ENCODE peak calls at places on chromosomes 13 and 19, in nine cellular contexts. K is K562, W is tibial nerve, O is heart left ventricle, Z is testis, R is uterus, B is HCT116, U is IMR-90, J is stomach. S is an unnamed sample. For H3K27me3, the result is how much of the 10 kb centered on the place peaks cover.

GRCh38 chr19:41577833-41578232 is 1.9 kb downstream of the CEACAM21 start:
- DNase-seq in K (no peak), Z (no peak), B (no peak), U (no peak), W (no peak), J (no peak), O (no peak), R (no peak), S (no peak)

GRCh38 chr19:7288131-7288530 is 6.1 kb downstream of the INSR start:
- DNase-seq in J (no peak), W (no peak), R (no peak), Z (no peak), U (no peak), O (no peak), B (no peak), K (no peak), S (no peak)

GRCh38 chr13:43786766-43787517 is at the start of gene ENOX1:
- DNase-seq in B (peak), R (peak), J (peak), U (peak), Z (peak), O (peak), W (no peak), K (no peak), S (peak)

GRCh38 chr19:13629687-13630357 is 123.5 kb upstream of the CACNA1A start:
- DNase-seq in Z (no peak), J (no peak), B (no peak), R (no peak), U (peak), O (no peak), W (no peak), K (no peak), S (no peak)

GRCh38 chr13:113005076-113005865 is 36.3 kb downstream of the MCF2L start:
- DNase-seq in B (no peak), O (no peak), Z (no peak), J (no peak), R (no peak), K (no peak), W (no peak), U (no peak), S (no peak)

GRCh38 chr13:76925115-76925514 is 23.2 kb upstream of the ACOD1 start:
- DNase-seq in K (no peak), W (no peak), O (no peak), U (no peak), Z (no peak), B (no peak), J (no peak), R (no peak), S (no peak)

GRCh38 chr19:16088985-16089846 is 12.9 kb downstream of the TPM4 start:
- DNase-seq in W (no peak), B (no peak), R (no peak), O (no peak), J (no peak), Z (peak), U (no peak), K (no peak), S (no peak)

GRCh38 chr19:31354316-31354715 is 5.1 kb upstream of the TSHZ3 start:
- DNase-seq in U (no peak), Z (no peak), O (no peak), B (no peak), K (no peak), W (no peak), R (no peak), J (no peak), S (no peak)

GRCh38 chr13:102812616-102813287 is 13.8 kb downstream of the BIVM start:
- DNase-seq in K (peak), R (no peak), O (no peak), W (no peak), B (no peak), Z (no peak), U (peak), J (no peak), S (no peak)

GRCh38 chr19:39937094-39937493 is 2.7 kb upstream of the FCGBP start:
- DNase-seq in O (no peak), J (no peak), B (no peak), Z (no peak), K (no peak), R (no peak), U (no peak), W (no peak), S (no peak)

GRCh38 chr13:48478401-48478800 is 54.5 kb downstream of the RCBTB2 start:
- DNase-seq in W (no peak), B (no peak), O (no peak), Z (no peak), R (no peak), U (peak), K (no peak), J (no peak), S (no peak)

GRCh38 chr13:25300861-25301346 is 521 bp upstream of the NUP58 start:
- DNase-seq in W (no peak), B (no peak), J (no peak), Z (peak), U (no peak), R (peak), K (no peak), O (peak), S (peak)

GRCh38 chr13:103161476-103161875 is 95.3 kb upstream of the SLC10A2 start:
- DNase-seq in O (no peak), B (no peak), W (no peak), R (no peak), Z (no peak), K (no peak), U (no peak), J (no peak), S (no peak)

GRCh38 chr13:67136157-67136556 is 94.0 kb downstream of the PCDH9 start:
- DNase-seq in Z (no peak), U (no peak), K (peak), W (no peak), O (no peak), J (no peak), B (no peak), R (no peak), S (no peak)

GRCh38 chr19:38831142-38831605 is 420 bp downstream of the ECH1 start:
- DNase-seq in O (peak), B (no peak), J (peak), R (peak), K (no peak), U (peak), Z (peak), W (no peak), S (peak)

GRCh38 chr13:111654531-111654930 is 334.1 kb downstream of the TEX29 start:
- DNase-seq in W (no peak), R (no peak), Z (no peak), K (no peak), O (no peak), B (no peak), J (no peak), U (no peak), S (no peak)

GRCh38 chr13:87754097-87754496 is 82.9 kb downstream of the SLITRK5 start:
- DNase-seq in B (no peak), J (no peak), K (no peak), U (no peak), Z (no peak), W (no peak), R (no peak), O (no peak), S (no peak)

GRCh38 chr19:43820098-43820860 is 6.8 kb upstream of the ZNF283 start:
- DNase-seq in B (no peak), R (peak), O (peak), U (peak), Z (peak), K (no peak), J (no peak), W (no peak), S (no peak)

GRCh38 chr13:109784590-109785140 is 1.7 kb downstream of the IRS2 start:
- DNase-seq in K (no peak), O (peak), W (peak), R (peak), U (peak), J (peak), Z (peak), B (no peak), S (peak)

GRCh38 chr13:85618514-85618913 is 180.7 kb downstream of the SLITRK6 start:
- DNase-seq in O (no peak), K (no peak), J (no peak), Z (no peak), R (no peak), W (no peak), U (no peak), B (no peak), S (no peak)

GRCh38 chr13:83340170-83340569 is 542.1 kb downstream of the SLITRK1 start:
- DNase-seq in R (no peak), U (no peak), K (no peak), J (no peak), O (no peak), Z (no peak), B (no peak), W (no peak), S (no peak)

GRCh38 chr19:17339088-17339741 is 1.9 kb downstream of the GTPBP3 start:
- DNase-seq in R (no peak), Z (no peak), J (no peak), O (no peak), K (peak), B (no peak), U (no peak), W (no peak), S (no peak)

GRCh38 chr19:15244106-15244803 is 12.0 kb upstream of the EPHX3 start:
- DNase-seq in U (no peak), K (no peak), O (no peak), B (no peak), Z (no peak), J (no peak), W (no peak), R (no peak), S (no peak)

GRCh38 chr19:39197808-39198207 is 1.0 kb downstream of the NCCRP1 start:
- DNase-seq in B (no peak), U (no peak), K (no peak), W (no peak), O (no peak), R (no peak), Z (no peak), J (no peak), S (no peak)

GRCh38 chr13:110687736-110688135 is 18.2 kb downstream of the CARS2 start:
- DNase-seq in W (no peak), R (peak), U (no peak), K (no peak), J (no peak), Z (no peak), O (no peak), B (no peak), S (no peak)

GRCh38 chr13:112443191-112444000 is 67.2 kb downstream of the SPACA7 start:
- DNase-seq in Z (no peak), W (no peak), R (no peak), U (no peak), B (no peak), O (no peak), J (peak), K (peak), S (no peak)

GRCh38 chr13:111336666-111337065 is 16.2 kb downstream of the TEX29 start:
- DNase-seq in W (no peak), U (peak), O (no peak), B (no peak), K (no peak), R (no peak), Z (no peak), J (no peak), S (no peak)

GRCh38 chr13:39129253-39129652 is 91.0 kb downstream of the NHLRC3 start:
- DNase-seq in B (no peak), K (no peak), J (no peak), W (no peak), Z (no peak), O (no peak), R (no peak), U (no peak), S (no peak)

GRCh38 chr19:15197275-15198005 is 3.4 kb downstream of the NOTCH3 start:
- DNase-seq in R (no peak), O (no peak), W (no peak), B (no peak), Z (no peak), K (no peak), U (peak), J (no peak), S (no peak)

GRCh38 chr19:36686365-36687213 is 823 bp upstream of the ZNF567 start:
- DNase-seq in Z (no peak), W (no peak), R (peak), B (no peak), U (peak), K (no peak), O (no peak), J (no peak), S (no peak)

GRCh38 chr19:7348587-7349230 is at the start of gene ARHGEF18:
- DNase-seq in U (no peak), K (no peak), W (no peak), B (no peak), J (no peak), Z (no peak), O (no peak), R (no peak), S (no peak)

GRCh38 chr19:53333071-53333465 is 481 bp upstream of the ZNF845 start:
- DNase-seq in J (peak), R (peak), K (no peak), W (no peak), Z (peak), B (no peak), U (no peak), O (peak), S (peak)

GRCh38 chr19:7083076-7083956 is 13.8 kb downstream of the ZNF557 start:
- DNase-seq in W (no peak), J (no peak), B (no peak), R (no peak), K (no peak), Z (no peak), O (no peak), U (peak), S (no peak)

GRCh38 chr13:98892821-98893220 is 85.0 kb downstream of the DOCK9 start:
- DNase-seq in Z (no peak), B (no peak), K (no peak), W (no peak), U (no peak), J (no peak), R (no peak), O (no peak), S (no peak)

GRCh38 chr13:26377038-26377437 is 123.1 kb downstream of the CDK8 start:
- DNase-seq in B (peak), U (peak), R (no peak), O (no peak), W (no peak), Z (no peak), K (peak), J (no peak), S (no peak)

GRCh38 chr13:103002279-103002678 is 63.9 kb downstream of the SLC10A2 start:
- DNase-seq in K (no peak), U (no peak), O (no peak), B (no peak), J (no peak), Z (no peak), R (no peak), W (no peak), S (peak)

GRCh38 chr19:48815870-48816501 is 5.2 kb upstream of the BCAT2 start:
- DNase-seq in K (no peak), J (peak), Z (peak), R (no peak), O (no peak), W (no peak), U (peak), B (no peak), S (no peak)

GRCh38 chr13:95155504-95155903 is 145.7 kb downstream of the ABCC4 start:
- DNase-seq in J (no peak), K (no peak), U (no peak), B (no peak), O (no peak), Z (no peak), R (no peak), W (no peak), S (no peak)

GRCh38 chr13:95156208-95156607 is 145.0 kb downstream of the ABCC4 start:
- DNase-seq in O (no peak), Z (no peak), R (no peak), U (peak), K (no peak), J (no peak), B (no peak), W (no peak), S (no peak)

GRCh38 chr13:95155093-95155492 is 146.2 kb downstream of the ABCC4 start:
- DNase-seq in R (no peak), W (no peak), B (no peak), J (no peak), K (no peak), U (no peak), Z (no peak), O (no peak), S (no peak)

GRCh38 chr13:95154441-95154886 is 146.8 kb downstream of the ABCC4 start:
- DNase-seq in K (no peak), R (no peak), B (no peak), J (no peak), W (no peak), U (no peak), O (no peak), Z (no peak), S (no peak)

DNA sequence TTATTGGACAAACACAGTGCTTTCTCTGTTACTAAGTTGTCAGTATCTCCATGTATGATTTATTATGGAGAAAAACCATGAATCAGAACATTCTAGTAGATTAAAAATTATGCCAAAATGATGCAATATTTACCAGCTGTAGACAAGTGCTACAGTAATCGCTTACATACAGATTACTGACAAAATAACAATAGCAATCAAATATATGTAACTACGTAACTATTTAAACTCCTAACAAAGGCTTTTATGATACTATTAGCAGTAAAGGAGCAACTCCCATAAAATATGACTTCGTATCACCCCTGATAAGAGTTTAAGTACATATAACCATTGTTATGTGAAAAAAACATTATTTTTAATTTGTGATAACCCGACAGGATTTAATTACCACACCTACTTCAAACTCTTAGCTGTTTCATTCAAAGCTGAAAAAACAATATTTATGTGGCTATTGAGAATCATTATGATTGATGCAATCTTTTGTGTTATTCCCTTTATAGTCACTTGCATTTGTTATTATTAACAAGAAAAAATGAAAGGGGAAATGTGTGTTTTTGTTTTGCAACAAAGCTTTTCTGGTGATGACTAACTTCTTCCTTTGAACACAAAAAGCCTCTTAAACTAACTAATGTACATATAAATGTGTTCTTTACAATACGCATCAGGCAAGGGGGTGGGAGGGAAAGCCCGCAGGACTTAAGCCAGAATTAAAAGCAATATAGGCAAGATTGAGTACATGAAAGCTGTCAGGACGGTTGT is 147.4 kb downstream of the ABCC4 start:
- DNase-seq in W (no peak), Z (no peak), J (no peak), O (no peak), R (no peak), U (peak), B (no peak), K (no peak), S (no peak)
- TF ChIP-seq POLR2A in W (no peak), Z (no peak), J (no peak), O (no peak), R (no peak), U (no peak), B (no peak), K (no peak), S (no peak)

GRCh38 chr19:2885736-2886135 is 15.0 kb upstream of the ZNF57 start:
- DNase-seq in B (no peak), R (no peak), J (no peak), Z (no peak), W (no peak), K (no peak), O (no peak), U (no peak), S (no peak)

GRCh38 chr19:2887391-2887914 is 13.3 kb upstream of the ZNF57 start:
- DNase-seq in K (peak), R (no peak), J (no peak), U (peak), Z (peak), B (peak), W (no peak), O (no peak), S (no peak)

GRCh38 chr19:2888739-2889224 is 11.9 kb upstream of the ZNF57 start:
- DNase-seq in R (no peak), O (peak), U (no peak), J (no peak), Z (peak), K (no peak), W (no peak), B (no peak), S (peak)

GRCh38 chr19:2883686-2884439 is 16.7 kb downstream of the ZNF556 start:
- DNase-seq in Z (peak), U (no peak), B (no peak), R (no peak), W (no peak), J (no peak), K (no peak), O (no peak), S (no peak)
- H3K27me3 ChIP-seq in Z (under half), U (under half), B (under half), R (under half), W (under half), J (under half), K (under half), O (under half), S (under half)

GRCh38 chr13:57629391-57629804 is 2.1 kb upstream of the PCDH17 start:
- DNase-seq in K (no peak), W (no peak), O (peak), Z (peak), J (no peak), U (no peak), R (no peak), B (no peak), S (peak)
- H3K4me3 ChIP-seq in K (no peak), W (peak), O (peak), Z (peak), J (peak), U (peak), R (peak), B (no peak), S (peak)

GRCh38 chr13:51805925-51806324 is 2.0 kb upstream of the DHRS12 start:
- DNase-seq in K (no peak), R (no peak), W (no peak), U (no peak), Z (no peak), B (no peak), O (no peak), J (no peak), S (no peak)

GRCh38 chr13:51803018-51803417 is 945 bp downstream of the DHRS12 start:
- DNase-seq in U (no peak), W (no peak), K (no peak), R (peak), Z (no peak), B (no peak), O (no peak), J (no peak), S (no peak)

GRCh38 chr13:51803422-51804294 is at the start of gene DHRS12:
- DNase-seq in J (peak), Z (peak), K (peak), B (peak), W (peak), U (peak), O (peak), R (peak), S (peak)

GRCh38 chr13:51805313-51805712 is 1.4 kb upstream of the DHRS12 start:
- DNase-seq in W (no peak), R (no peak), Z (no peak), O (no peak), B (no peak), K (no peak), J (no peak), U (no peak), S (no peak)

DNA sequence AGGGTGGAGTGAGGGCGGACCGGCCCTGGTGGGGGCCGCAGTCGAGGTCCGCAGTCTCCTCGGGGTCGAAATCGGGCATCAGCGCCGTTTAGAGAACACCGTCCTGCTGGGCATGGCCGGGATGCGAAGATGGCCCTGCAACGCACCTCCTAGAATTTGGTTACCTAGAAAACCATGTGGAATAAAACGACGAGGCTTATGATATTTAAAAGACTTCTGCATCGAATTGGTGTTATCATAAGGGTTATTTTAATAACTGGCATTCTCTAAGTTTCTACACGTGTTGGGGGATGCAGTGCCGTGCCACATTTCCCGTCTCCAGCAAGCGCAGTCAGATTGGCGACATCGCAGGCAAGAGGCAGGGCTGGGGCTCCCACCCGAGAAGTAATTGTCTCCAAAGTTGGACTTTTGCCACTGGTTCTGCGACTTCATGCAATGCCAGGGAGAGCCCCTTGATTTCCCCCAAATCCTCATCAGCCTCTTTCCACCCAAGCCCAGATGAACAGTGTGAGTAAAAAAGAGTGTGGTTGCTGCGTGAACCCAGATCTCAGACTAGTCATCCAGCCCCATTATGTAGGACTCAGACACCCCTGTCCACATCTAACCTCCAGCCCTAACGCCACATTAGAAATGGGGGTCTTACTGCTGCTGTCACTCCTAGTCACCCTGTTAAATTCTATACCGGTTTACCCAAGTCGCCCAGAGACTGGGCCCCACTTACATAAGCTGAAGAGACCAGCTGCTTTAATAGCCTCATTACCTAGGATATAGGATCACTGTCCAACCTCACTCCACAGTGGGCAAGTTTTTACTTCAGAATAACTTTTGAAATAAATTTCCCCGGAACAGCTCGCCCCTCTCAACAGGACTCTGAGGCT is 571 bp upstream of the DHRS12 start:
- DNase-seq in J (peak), K (no peak), R (peak), O (peak), B (no peak), Z (peak), W (no peak), U (no peak), S (peak)
- TF ChIP-seq POLR2A in J (no peak), K (peak), R (no peak), O (no peak), B (no peak), Z (no peak), W (no peak), U (no peak), S (no peak)

GRCh38 chr19:55543567-55543966 is 1.8 kb downstream of the SBK3 start:
- DNase-seq in R (no peak), B (no peak), W (no peak), K (no peak), O (no peak), Z (no peak), J (no peak), U (no peak), S (no peak)
- H3K27me3 ChIP-seq in R (under half), B (under half), W (under half), K (under half), O (under half), Z (under half), J (under half), U (under half), S (under half)

S was measured in Peyer's patch.